ENCODE peak calls at places on chromosomes 4 and X, in seven cellular contexts. One of them, this sample, is unnamed.

GRCh38 chr4:140515423-140515822 is 8.5 kb upstream of the ELMOD2 start:
- DNase-seq in HS-5: no peak
- DNase-seq in effector memory CD8-positive, alpha-beta T cell: no peak
- DNase-seq in posterior cingulate gyrus: no peak
- DNase-seq in stimulated activated CD8-positive, alpha-beta memory T cell treated with anti-CD3 and anti-CD28 coated beads, Interleukin-4, amount 100 ng/mL, for 24 hours: no peak
- DNase-seq in CD4-positive, alpha-beta T cell: no peak
- DNase-seq in NT2/D1: no peak
- DNase-seq in this sample: no peak

GRCh38 chrX:44314259-44314734 is 29.2 kb downstream of the EFHC2 start:
- DNase-seq in HS-5: peak
- DNase-seq in effector memory CD8-positive, alpha-beta T cell: no peak
- DNase-seq in posterior cingulate gyrus: no peak
- DNase-seq in stimulated activated CD8-positive, alpha-beta memory T cell treated with anti-CD3 and anti-CD28 coated beads, Interleukin-4, amount 100 ng/mL, for 24 hours: no peak
- DNase-seq in CD4-positive, alpha-beta T cell: no peak
- DNase-seq in NT2/D1: no peak
- DNase-seq in this sample: peak

GRCh38 chr4:8653326-8654000 is 60.9 kb downstream of the CPZ start:
- DNase-seq in HS-5: no peak
- DNase-seq in effector memory CD8-positive, alpha-beta T cell: no peak
- DNase-seq in posterior cingulate gyrus: no peak
- DNase-seq in stimulated activated CD8-positive, alpha-beta memory T cell treated with anti-CD3 and anti-CD28 coated beads, Interleukin-4, amount 100 ng/mL, for 24 hours: no peak
- DNase-seq in CD4-positive, alpha-beta T cell: no peak
- DNase-seq in NT2/D1: no peak
- DNase-seq in this sample: no peak

GRCh38 chr4:152045781-152046571 is 285.2 kb upstream of the GATB start:
- DNase-seq in HS-5: no peak
- DNase-seq in effector memory CD8-positive, alpha-beta T cell: no peak
- DNase-seq in posterior cingulate gyrus: no peak
- DNase-seq in stimulated activated CD8-positive, alpha-beta memory T cell treated with anti-CD3 and anti-CD28 coated beads, Interleukin-4, amount 100 ng/mL, for 24 hours: no peak
- DNase-seq in CD4-positive, alpha-beta T cell: no peak
- DNase-seq in NT2/D1: peak
- DNase-seq in this sample: no peak

GRCh38 chr4:185542626-185543336 is 7.5 kb upstream of the PDLIM3 start:
- DNase-seq in HS-5: no peak
- DNase-seq in effector memory CD8-positive, alpha-beta T cell: no peak
- DNase-seq in posterior cingulate gyrus: no peak
- DNase-seq in stimulated activated CD8-positive, alpha-beta memory T cell treated with anti-CD3 and anti-CD28 coated beads, Interleukin-4, amount 100 ng/mL, for 24 hours: no peak
- DNase-seq in CD4-positive, alpha-beta T cell: no peak
- DNase-seq in NT2/D1: no peak
- DNase-seq in this sample: peak

GRCh38 chrX:48945517-48946348 is 11.7 kb downstream of the OTUD5 start:
- DNase-seq in HS-5: no peak
- DNase-seq in effector memory CD8-positive, alpha-beta T cell: peak
- DNase-seq in posterior cingulate gyrus: peak
- DNase-seq in stimulated activated CD8-positive, alpha-beta memory T cell treated with anti-CD3 and anti-CD28 coated beads, Interleukin-4, amount 100 ng/mL, for 24 hours: peak
- DNase-seq in CD4-positive, alpha-beta T cell: peak
- DNase-seq in NT2/D1: no peak
- DNase-seq in this sample: no peak

GRCh38 chr4:153204247-153205027 is at the start of gene TRIM2:
- DNase-seq in HS-5: no peak
- DNase-seq in effector memory CD8-positive, alpha-beta T cell: no peak
- DNase-seq in posterior cingulate gyrus: peak
- DNase-seq in stimulated activated CD8-positive, alpha-beta memory T cell treated with anti-CD3 and anti-CD28 coated beads, Interleukin-4, amount 100 ng/mL, for 24 hours: no peak
- DNase-seq in CD4-positive, alpha-beta T cell: no peak
- DNase-seq in NT2/D1: no peak
- DNase-seq in this sample: peak

GRCh38 chr4:74754218-74754617 is 40.1 kb downstream of the BTC start:
- DNase-seq in HS-5: no peak
- DNase-seq in effector memory CD8-positive, alpha-beta T cell: no peak
- DNase-seq in posterior cingulate gyrus: no peak
- DNase-seq in stimulated activated CD8-positive, alpha-beta memory T cell treated with anti-CD3 and anti-CD28 coated beads, Interleukin-4, amount 100 ng/mL, for 24 hours: no peak
- DNase-seq in CD4-positive, alpha-beta T cell: no peak
- DNase-seq in NT2/D1: no peak
- DNase-seq in this sample: no peak

GRCh38 chr4:94515365-94515764 is 63.6 kb downstream of the PDLIM5 start:
- DNase-seq in HS-5: no peak
- DNase-seq in effector memory CD8-positive, alpha-beta T cell: no peak
- DNase-seq in posterior cingulate gyrus: no peak
- DNase-seq in stimulated activated CD8-positive, alpha-beta memory T cell treated with anti-CD3 and anti-CD28 coated beads, Interleukin-4, amount 100 ng/mL, for 24 hours: no peak
- DNase-seq in CD4-positive, alpha-beta T cell: no peak
- DNase-seq in NT2/D1: no peak
- DNase-seq in this sample: no peak

GRCh38 chr4:36785965-36786364 is 458.6 kb upstream of the NWD2 start:
- DNase-seq in HS-5: no peak
- DNase-seq in effector memory CD8-positive, alpha-beta T cell: no peak
- DNase-seq in posterior cingulate gyrus: no peak
- DNase-seq in stimulated activated CD8-positive, alpha-beta memory T cell treated with anti-CD3 and anti-CD28 coated beads, Interleukin-4, amount 100 ng/mL, for 24 hours: no peak
- DNase-seq in CD4-positive, alpha-beta T cell: no peak
- DNase-seq in NT2/D1: no peak
- DNase-seq in this sample: no peak

GRCh38 chr4:96946552-96946951 is 1106.7 kb downstream of the PDHA2 start:
- DNase-seq in HS-5: no peak
- DNase-seq in effector memory CD8-positive, alpha-beta T cell: no peak
- DNase-seq in posterior cingulate gyrus: no peak
- DNase-seq in stimulated activated CD8-positive, alpha-beta memory T cell treated with anti-CD3 and anti-CD28 coated beads, Interleukin-4, amount 100 ng/mL, for 24 hours: no peak
- DNase-seq in CD4-positive, alpha-beta T cell: no peak
- DNase-seq in NT2/D1: no peak
- DNase-seq in this sample: no peak

GRCh38 chr4:24796632-24797031 is 1.3 kb downstream of the SOD3 start:
- DNase-seq in HS-5: no peak
- DNase-seq in effector memory CD8-positive, alpha-beta T cell: no peak
- DNase-seq in posterior cingulate gyrus: no peak
- DNase-seq in stimulated activated CD8-positive, alpha-beta memory T cell treated with anti-CD3 and anti-CD28 coated beads, Interleukin-4, amount 100 ng/mL, for 24 hours: no peak
- DNase-seq in CD4-positive, alpha-beta T cell: no peak
- DNase-seq in NT2/D1: no peak
- DNase-seq in this sample: no peak

GRCh38 chrX:35380808-35381700 is 417.1 kb upstream of the MAGEB16 start:
- DNase-seq in HS-5: no peak
- DNase-seq in effector memory CD8-positive, alpha-beta T cell: no peak
- DNase-seq in posterior cingulate gyrus: no peak
- DNase-seq in stimulated activated CD8-positive, alpha-beta memory T cell treated with anti-CD3 and anti-CD28 coated beads, Interleukin-4, amount 100 ng/mL, for 24 hours: no peak
- DNase-seq in CD4-positive, alpha-beta T cell: no peak
- DNase-seq in NT2/D1: peak
- DNase-seq in this sample: no peak

GRCh38 chr4:118921736-118922135 is 33.1 kb downstream of the SYNPO2 start:
- DNase-seq in HS-5: no peak
- DNase-seq in effector memory CD8-positive, alpha-beta T cell: no peak
- DNase-seq in posterior cingulate gyrus: no peak
- DNase-seq in stimulated activated CD8-positive, alpha-beta memory T cell treated with anti-CD3 and anti-CD28 coated beads, Interleukin-4, amount 100 ng/mL, for 24 hours: no peak
- DNase-seq in CD4-positive, alpha-beta T cell: no peak
- DNase-seq in NT2/D1: no peak
- DNase-seq in this sample: no peak

GRCh38 chr4:124641715-124642380 is 70.7 kb downstream of the ANKRD50 start:
- DNase-seq in HS-5: peak
- DNase-seq in effector memory CD8-positive, alpha-beta T cell: no peak
- DNase-seq in posterior cingulate gyrus: no peak
- DNase-seq in stimulated activated CD8-positive, alpha-beta memory T cell treated with anti-CD3 and anti-CD28 coated beads, Interleukin-4, amount 100 ng/mL, for 24 hours: no peak
- DNase-seq in CD4-positive, alpha-beta T cell: no peak
- DNase-seq in NT2/D1: no peak
- DNase-seq in this sample: peak

GRCh38 chr4:3418029-3418762 is 23.6 kb upstream of the HGFAC start:
- DNase-seq in HS-5: no peak
- DNase-seq in effector memory CD8-positive, alpha-beta T cell: no peak
- DNase-seq in posterior cingulate gyrus: peak
- DNase-seq in stimulated activated CD8-positive, alpha-beta memory T cell treated with anti-CD3 and anti-CD28 coated beads, Interleukin-4, amount 100 ng/mL, for 24 hours: no peak
- DNase-seq in CD4-positive, alpha-beta T cell: no peak
- DNase-seq in NT2/D1: no peak
- DNase-seq in this sample: no peak

GRCh38 chrX:40281341-40282005 is 183.7 kb upstream of the BCOR start:
- DNase-seq in HS-5: no peak
- DNase-seq in effector memory CD8-positive, alpha-beta T cell: no peak
- DNase-seq in posterior cingulate gyrus: no peak
- DNase-seq in stimulated activated CD8-positive, alpha-beta memory T cell treated with anti-CD3 and anti-CD28 coated beads, Interleukin-4, amount 100 ng/mL, for 24 hours: no peak
- DNase-seq in CD4-positive, alpha-beta T cell: no peak
- DNase-seq in NT2/D1: no peak
- DNase-seq in this sample: no peak

GRCh38 chr4:10045481-10045880 is 24.2 kb upstream of the SLC2A9 start:
- DNase-seq in HS-5: peak
- DNase-seq in effector memory CD8-positive, alpha-beta T cell: no peak
- DNase-seq in posterior cingulate gyrus: no peak
- DNase-seq in stimulated activated CD8-positive, alpha-beta memory T cell treated with anti-CD3 and anti-CD28 coated beads, Interleukin-4, amount 100 ng/mL, for 24 hours: no peak
- DNase-seq in CD4-positive, alpha-beta T cell: no peak
- DNase-seq in NT2/D1: no peak
- DNase-seq in this sample: no peak

GRCh38 chr4:3442959-3443749 is 1.4 kb downstream of the HGFAC start:
- DNase-seq in HS-5: no peak
- DNase-seq in effector memory CD8-positive, alpha-beta T cell: peak
- DNase-seq in posterior cingulate gyrus: peak
- DNase-seq in stimulated activated CD8-positive, alpha-beta memory T cell treated with anti-CD3 and anti-CD28 coated beads, Interleukin-4, amount 100 ng/mL, for 24 hours: peak
- DNase-seq in CD4-positive, alpha-beta T cell: peak
- DNase-seq in NT2/D1: peak
- DNase-seq in this sample: no peak

GRCh38 chr4:15197005-15197404 is 194.7 kb downstream of the CPEB2 start:
- DNase-seq in HS-5: no peak
- DNase-seq in effector memory CD8-positive, alpha-beta T cell: no peak
- DNase-seq in posterior cingulate gyrus: no peak
- DNase-seq in stimulated activated CD8-positive, alpha-beta memory T cell treated with anti-CD3 and anti-CD28 coated beads, Interleukin-4, amount 100 ng/mL, for 24 hours: no peak
- DNase-seq in CD4-positive, alpha-beta T cell: no peak
- DNase-seq in NT2/D1: peak
- DNase-seq in this sample: no peak

GRCh38 chr4:116849620-116850019 is 235.8 kb downstream of the TRAM1L1 start:
- DNase-seq in HS-5: no peak
- DNase-seq in effector memory CD8-positive, alpha-beta T cell: no peak
- DNase-seq in posterior cingulate gyrus: no peak
- DNase-seq in stimulated activated CD8-positive, alpha-beta memory T cell treated with anti-CD3 and anti-CD28 coated beads, Interleukin-4, amount 100 ng/mL, for 24 hours: no peak
- DNase-seq in CD4-positive, alpha-beta T cell: no peak
- DNase-seq in NT2/D1: no peak
- DNase-seq in this sample: no peak

GRCh38 chr4:42473071-42473684 is 75.9 kb downstream of the SHISA3 start:
- DNase-seq in HS-5: no peak
- DNase-seq in effector memory CD8-positive, alpha-beta T cell: no peak
- DNase-seq in posterior cingulate gyrus: no peak
- DNase-seq in stimulated activated CD8-positive, alpha-beta memory T cell treated with anti-CD3 and anti-CD28 coated beads, Interleukin-4, amount 100 ng/mL, for 24 hours: no peak
- DNase-seq in CD4-positive, alpha-beta T cell: no peak
- DNase-seq in NT2/D1: no peak
- DNase-seq in this sample: no peak

GRCh38 chr4:182644326-182645050 is 272.7 kb downstream of the DCTD start:
- DNase-seq in HS-5: peak
- DNase-seq in effector memory CD8-positive, alpha-beta T cell: no peak
- DNase-seq in posterior cingulate gyrus: no peak
- DNase-seq in stimulated activated CD8-positive, alpha-beta memory T cell treated with anti-CD3 and anti-CD28 coated beads, Interleukin-4, amount 100 ng/mL, for 24 hours: no peak
- DNase-seq in CD4-positive, alpha-beta T cell: no peak
- DNase-seq in NT2/D1: no peak
- DNase-seq in this sample: peak

GRCh38 chr4:29289118-29289517 is 1431.1 kb upstream of the PCDH7 start:
- DNase-seq in HS-5: no peak
- DNase-seq in effector memory CD8-positive, alpha-beta T cell: no peak
- DNase-seq in posterior cingulate gyrus: no peak
- DNase-seq in stimulated activated CD8-positive, alpha-beta memory T cell treated with anti-CD3 and anti-CD28 coated beads, Interleukin-4, amount 100 ng/mL, for 24 hours: no peak
- DNase-seq in CD4-positive, alpha-beta T cell: no peak
- DNase-seq in NT2/D1: no peak
- DNase-seq in this sample: no peak

GRCh38 chrX:110170029-110170428 is 147.9 kb downstream of the AMMECR1 start:
- DNase-seq in HS-5: no peak
- DNase-seq in effector memory CD8-positive, alpha-beta T cell: no peak
- DNase-seq in posterior cingulate gyrus: no peak
- DNase-seq in stimulated activated CD8-positive, alpha-beta memory T cell treated with anti-CD3 and anti-CD28 coated beads, Interleukin-4, amount 100 ng/mL, for 24 hours: no peak
- DNase-seq in CD4-positive, alpha-beta T cell: no peak
- DNase-seq in NT2/D1: no peak
- DNase-seq in this sample: no peak

GRCh38 chr4:7591409-7592063 is 156.8 kb upstream of the PSAPL1 start:
- DNase-seq in HS-5: no peak
- DNase-seq in effector memory CD8-positive, alpha-beta T cell: no peak
- DNase-seq in posterior cingulate gyrus: no peak
- DNase-seq in stimulated activated CD8-positive, alpha-beta memory T cell treated with anti-CD3 and anti-CD28 coated beads, Interleukin-4, amount 100 ng/mL, for 24 hours: no peak
- DNase-seq in CD4-positive, alpha-beta T cell: no peak
- DNase-seq in NT2/D1: no peak
- DNase-seq in this sample: no peak

GRCh38 chr4:24032371-24032989 is 142.6 kb upstream of the PPARGC1A start:
- DNase-seq in HS-5: no peak
- DNase-seq in effector memory CD8-positive, alpha-beta T cell: no peak
- DNase-seq in posterior cingulate gyrus: no peak
- DNase-seq in stimulated activated CD8-positive, alpha-beta memory T cell treated with anti-CD3 and anti-CD28 coated beads, Interleukin-4, amount 100 ng/mL, for 24 hours: no peak
- DNase-seq in CD4-positive, alpha-beta T cell: no peak
- DNase-seq in NT2/D1: no peak
- DNase-seq in this sample: no peak

GRCh38 chr4:141853091-141853734 is 216.8 kb downstream of the IL15 start:
- DNase-seq in HS-5: no peak
- DNase-seq in effector memory CD8-positive, alpha-beta T cell: no peak
- DNase-seq in posterior cingulate gyrus: no peak
- DNase-seq in stimulated activated CD8-positive, alpha-beta memory T cell treated with anti-CD3 and anti-CD28 coated beads, Interleukin-4, amount 100 ng/mL, for 24 hours: no peak
- DNase-seq in CD4-positive, alpha-beta T cell: no peak
- DNase-seq in NT2/D1: no peak
- DNase-seq in this sample: no peak

GRCh38 chr4:38193464-38193863 is 233.3 kb downstream of the PTTG2 start:
- DNase-seq in HS-5: no peak
- DNase-seq in effector memory CD8-positive, alpha-beta T cell: no peak
- DNase-seq in posterior cingulate gyrus: no peak
- DNase-seq in stimulated activated CD8-positive, alpha-beta memory T cell treated with anti-CD3 and anti-CD28 coated beads, Interleukin-4, amount 100 ng/mL, for 24 hours: no peak
- DNase-seq in CD4-positive, alpha-beta T cell: no peak
- DNase-seq in NT2/D1: no peak
- DNase-seq in this sample: no peak

GRCh38 chrX:14697453-14697852 is 168.1 kb downstream of the GLRA2 start:
- DNase-seq in HS-5: no peak
- DNase-seq in effector memory CD8-positive, alpha-beta T cell: no peak
- DNase-seq in posterior cingulate gyrus: no peak
- DNase-seq in stimulated activated CD8-positive, alpha-beta memory T cell treated with anti-CD3 and anti-CD28 coated beads, Interleukin-4, amount 100 ng/mL, for 24 hours: peak
- DNase-seq in CD4-positive, alpha-beta T cell: no peak
- DNase-seq in NT2/D1: peak
- DNase-seq in this sample: no peak

This sample was measured in non-pigmented ciliary epithelial cell.